ENCODE peak calls at places on chromosomes 4 and X, in eight cellular contexts. One of them, this sample, is unnamed.

GRCh38 chr4:26105815-26106699 is 192.0 kb downstream of the SMIM20 start:
- DNase-seq in globus pallidus: no peak
- DNase-seq in activated effector memory CD4-positive, alpha-beta T cell treated with Interleukin-2 at 50 U/mL for 16 hours: no peak
- DNase-seq in EL: peak; percentile 69
- DNase-seq in testis: no peak
- DNase-seq in heart right ventricle: no peak
- DNase-seq in HEK293T: no peak
- DNase-seq in HFFc6: peak; percentile 32
- DNase-seq in this sample: no peak

GRCh38 chr4:13641084-13641483 is 13.6 kb upstream of the BOD1L1 start:
- DNase-seq in globus pallidus: peak; percentile 49
- DNase-seq in activated effector memory CD4-positive, alpha-beta T cell treated with Interleukin-2 at 50 U/mL for 16 hours: no peak
- DNase-seq in EL: no peak
- DNase-seq in testis: no peak
- DNase-seq in heart right ventricle: no peak
- DNase-seq in HEK293T: no peak
- DNase-seq in HFFc6: no peak
- DNase-seq in this sample: no peak

GRCh38 chr4:172725581-172725980 is 443.0 kb upstream of the GALNT7 start:
- DNase-seq in globus pallidus: no peak
- DNase-seq in activated effector memory CD4-positive, alpha-beta T cell treated with Interleukin-2 at 50 U/mL for 16 hours: no peak
- DNase-seq in EL: peak; percentile 47
- DNase-seq in testis: no peak
- DNase-seq in heart right ventricle: no peak
- DNase-seq in HEK293T: no peak
- DNase-seq in HFFc6: peak; percentile 42
- DNase-seq in this sample: no peak

GRCh38 chrX:30308263-30309138 is 689 bp downstream of the NR0B1 start:
- DNase-seq in globus pallidus: no peak
- DNase-seq in activated effector memory CD4-positive, alpha-beta T cell treated with Interleukin-2 at 50 U/mL for 16 hours: no peak
- DNase-seq in EL: no peak
- DNase-seq in testis: peak; percentile 33
- DNase-seq in heart right ventricle: no peak
- DNase-seq in HEK293T: peak; percentile 12
- DNase-seq in HFFc6: no peak
- DNase-seq in this sample: no peak

GRCh38 chr4:17111959-17112659 is 213.7 kb upstream of the LDB2 start:
- DNase-seq in globus pallidus: peak; percentile 24
- DNase-seq in activated effector memory CD4-positive, alpha-beta T cell treated with Interleukin-2 at 50 U/mL for 16 hours: no peak
- DNase-seq in EL: peak; percentile 22
- DNase-seq in testis: peak; percentile 58
- DNase-seq in heart right ventricle: peak; percentile 13
- DNase-seq in HEK293T: peak; percentile 53
- DNase-seq in HFFc6: no peak
- DNase-seq in this sample: no peak

GRCh38 chrX:54820737-54821136 is 13.2 kb downstream of the MAGED2 start:
- DNase-seq in globus pallidus: no peak
- DNase-seq in activated effector memory CD4-positive, alpha-beta T cell treated with Interleukin-2 at 50 U/mL for 16 hours: no peak
- DNase-seq in EL: no peak
- DNase-seq in testis: no peak
- DNase-seq in heart right ventricle: no peak
- DNase-seq in HEK293T: no peak
- DNase-seq in HFFc6: no peak
- DNase-seq in this sample: no peak

GRCh38 chrX:70429759-70430158 is 6.6 kb downstream of the GDPD2 start:
- DNase-seq in globus pallidus: no peak
- DNase-seq in activated effector memory CD4-positive, alpha-beta T cell treated with Interleukin-2 at 50 U/mL for 16 hours: no peak
- DNase-seq in EL: no peak
- DNase-seq in testis: no peak
- DNase-seq in heart right ventricle: no peak
- DNase-seq in HEK293T: no peak
- DNase-seq in HFFc6: no peak
- DNase-seq in this sample: no peak

GRCh38 chr4:144565558-144566195 is 80.3 kb upstream of the HHIP start:
- DNase-seq in globus pallidus: no peak
- DNase-seq in activated effector memory CD4-positive, alpha-beta T cell treated with Interleukin-2 at 50 U/mL for 16 hours: no peak
- DNase-seq in EL: peak; percentile 48
- DNase-seq in testis: no peak
- DNase-seq in heart right ventricle: no peak
- DNase-seq in HEK293T: no peak
- DNase-seq in HFFc6: peak; percentile 11
- DNase-seq in this sample: no peak

GRCh38 chr4:173242466-173243250 is 74.0 kb downstream of the GALNT7 start:
- DNase-seq in globus pallidus: no peak
- DNase-seq in activated effector memory CD4-positive, alpha-beta T cell treated with Interleukin-2 at 50 U/mL for 16 hours: no peak
- DNase-seq in EL: no peak
- DNase-seq in testis: no peak
- DNase-seq in heart right ventricle: no peak
- DNase-seq in HEK293T: no peak
- DNase-seq in HFFc6: no peak
- DNase-seq in this sample: no peak

GRCh38 chrX:19625612-19626011 is 110.3 kb upstream of the MAP3K15 start:
- DNase-seq in globus pallidus: no peak
- DNase-seq in activated effector memory CD4-positive, alpha-beta T cell treated with Interleukin-2 at 50 U/mL for 16 hours: peak; percentile 14
- DNase-seq in EL: no peak
- DNase-seq in testis: no peak
- DNase-seq in heart right ventricle: no peak
- DNase-seq in HEK293T: no peak
- DNase-seq in HFFc6: no peak
- DNase-seq in this sample: no peak

GRCh38 chrX:32948130-32948529 is 263.2 kb downstream of the DMD start:
- DNase-seq in globus pallidus: no peak
- DNase-seq in activated effector memory CD4-positive, alpha-beta T cell treated with Interleukin-2 at 50 U/mL for 16 hours: no peak
- DNase-seq in EL: no peak
- DNase-seq in testis: no peak
- DNase-seq in heart right ventricle: no peak
- DNase-seq in HEK293T: no peak
- DNase-seq in HFFc6: no peak
- DNase-seq in this sample: no peak

GRCh38 chrX:87846956-87847355 is 329.4 kb downstream of the KLHL4 start:
- DNase-seq in globus pallidus: peak; percentile 27
- DNase-seq in activated effector memory CD4-positive, alpha-beta T cell treated with Interleukin-2 at 50 U/mL for 16 hours: no peak
- DNase-seq in EL: no peak
- DNase-seq in testis: no peak
- DNase-seq in heart right ventricle: no peak
- DNase-seq in HEK293T: no peak
- DNase-seq in HFFc6: no peak
- DNase-seq in this sample: no peak

GRCh38 chr4:13196721-13197120 is 287.4 kb downstream of the RAB28 start:
- DNase-seq in globus pallidus: no peak
- DNase-seq in activated effector memory CD4-positive, alpha-beta T cell treated with Interleukin-2 at 50 U/mL for 16 hours: no peak
- DNase-seq in EL: no peak
- DNase-seq in testis: no peak
- DNase-seq in heart right ventricle: peak; percentile 34
- DNase-seq in HEK293T: no peak
- DNase-seq in HFFc6: no peak
- DNase-seq in this sample: no peak

GRCh38 chrX:120315776-120316175 is 4.5 kb upstream of the TMEM255A start:
- DNase-seq in globus pallidus: no peak
- DNase-seq in activated effector memory CD4-positive, alpha-beta T cell treated with Interleukin-2 at 50 U/mL for 16 hours: no peak
- DNase-seq in EL: no peak
- DNase-seq in testis: no peak
- DNase-seq in heart right ventricle: no peak
- DNase-seq in HEK293T: no peak
- DNase-seq in HFFc6: no peak
- DNase-seq in this sample: no peak

GRCh38 chr4:141636077-141636770 is at the start of gene IL15:
- DNase-seq in globus pallidus: peak; percentile 6
- DNase-seq in activated effector memory CD4-positive, alpha-beta T cell treated with Interleukin-2 at 50 U/mL for 16 hours: peak; percentile 55
- DNase-seq in EL: peak; percentile 78
- DNase-seq in testis: peak; percentile 54
- DNase-seq in heart right ventricle: peak; percentile 68
- DNase-seq in HEK293T: peak; percentile 26
- DNase-seq in HFFc6: peak; percentile 32
- DNase-seq in this sample: peak; percentile 5

GRCh38 chr4:145012841-145013240 is 85.2 kb downstream of the ANAPC10 start:
- DNase-seq in globus pallidus: no peak
- DNase-seq in activated effector memory CD4-positive, alpha-beta T cell treated with Interleukin-2 at 50 U/mL for 16 hours: no peak
- DNase-seq in EL: peak; percentile 41
- DNase-seq in testis: no peak
- DNase-seq in heart right ventricle: no peak
- DNase-seq in HEK293T: no peak
- DNase-seq in HFFc6: peak; percentile 33
- DNase-seq in this sample: no peak

GRCh38 chr4:121155893-121156292 is 8.2 kb downstream of the TNIP3 start:
- DNase-seq in globus pallidus: no peak
- DNase-seq in activated effector memory CD4-positive, alpha-beta T cell treated with Interleukin-2 at 50 U/mL for 16 hours: no peak
- DNase-seq in EL: peak; percentile 85
- DNase-seq in testis: no peak
- DNase-seq in heart right ventricle: no peak
- DNase-seq in HEK293T: no peak
- DNase-seq in HFFc6: peak; percentile 86
- DNase-seq in this sample: peak; percentile 19

GRCh38 chrX:72045141-72045540 is 86.6 kb downstream of the RTL5 start:
- DNase-seq in globus pallidus: no peak
- DNase-seq in activated effector memory CD4-positive, alpha-beta T cell treated with Interleukin-2 at 50 U/mL for 16 hours: no peak
- DNase-seq in EL: no peak
- DNase-seq in testis: no peak
- DNase-seq in heart right ventricle: no peak
- DNase-seq in HEK293T: no peak
- DNase-seq in HFFc6: no peak
- DNase-seq in this sample: no peak

GRCh38 chr4:10179957-10180602 is 63.5 kb upstream of the WDR1 start:
- DNase-seq in globus pallidus: no peak
- DNase-seq in activated effector memory CD4-positive, alpha-beta T cell treated with Interleukin-2 at 50 U/mL for 16 hours: no peak
- DNase-seq in EL: peak; percentile 76
- DNase-seq in testis: no peak
- DNase-seq in heart right ventricle: no peak
- DNase-seq in HEK293T: no peak
- DNase-seq in HFFc6: peak; percentile 71
- DNase-seq in this sample: no peak

GRCh38 chr4:76601791-76602190 is 166.8 kb downstream of the SHROOM3 start:
- DNase-seq in globus pallidus: no peak
- DNase-seq in activated effector memory CD4-positive, alpha-beta T cell treated with Interleukin-2 at 50 U/mL for 16 hours: no peak
- DNase-seq in EL: no peak
- DNase-seq in testis: no peak
- DNase-seq in heart right ventricle: no peak
- DNase-seq in HEK293T: no peak
- DNase-seq in HFFc6: no peak
- DNase-seq in this sample: no peak

GRCh38 chrX:77431227-77431626 is 16.0 kb upstream of the FGF16 start:
- DNase-seq in globus pallidus: no peak
- DNase-seq in activated effector memory CD4-positive, alpha-beta T cell treated with Interleukin-2 at 50 U/mL for 16 hours: no peak
- DNase-seq in EL: peak; percentile 54
- DNase-seq in testis: no peak
- DNase-seq in heart right ventricle: no peak
- DNase-seq in HEK293T: no peak
- DNase-seq in HFFc6: peak; percentile 38
- DNase-seq in this sample: no peak

GRCh38 chr4:160495356-160495755 is 1392.5 kb downstream of the RAPGEF2 start:
- DNase-seq in globus pallidus: no peak
- DNase-seq in activated effector memory CD4-positive, alpha-beta T cell treated with Interleukin-2 at 50 U/mL for 16 hours: no peak
- DNase-seq in EL: no peak
- DNase-seq in testis: no peak
- DNase-seq in heart right ventricle: no peak
- DNase-seq in HEK293T: no peak
- DNase-seq in HFFc6: no peak
- DNase-seq in this sample: no peak

GRCh38 chrX:41276661-41277506 is 57.1 kb upstream of the DDX3X start:
- DNase-seq in globus pallidus: no peak
- DNase-seq in activated effector memory CD4-positive, alpha-beta T cell treated with Interleukin-2 at 50 U/mL for 16 hours: no peak
- DNase-seq in EL: no peak
- DNase-seq in testis: no peak
- DNase-seq in heart right ventricle: no peak
- DNase-seq in HEK293T: no peak
- DNase-seq in HFFc6: no peak
- DNase-seq in this sample: no peak

GRCh38 chr4:126572264-126572663 is 1060.5 kb upstream of the INTU start:
- DNase-seq in globus pallidus: no peak
- DNase-seq in activated effector memory CD4-positive, alpha-beta T cell treated with Interleukin-2 at 50 U/mL for 16 hours: no peak
- DNase-seq in EL: no peak
- DNase-seq in testis: no peak
- DNase-seq in heart right ventricle: no peak
- DNase-seq in HEK293T: no peak
- DNase-seq in HFFc6: no peak
- DNase-seq in this sample: no peak

GRCh38 chr4:970854-971520 is 2.4 kb downstream of the DGKQ start:
- DNase-seq in globus pallidus: no peak
- DNase-seq in activated effector memory CD4-positive, alpha-beta T cell treated with Interleukin-2 at 50 U/mL for 16 hours: no peak
- DNase-seq in EL: peak; percentile 11
- DNase-seq in testis: no peak
- DNase-seq in heart right ventricle: no peak
- DNase-seq in HEK293T: no peak
- DNase-seq in HFFc6: no peak
- DNase-seq in this sample: no peak

GRCh38 chr4:40003986-40004385 is 26.3 kb upstream of the PDS5A start:
- DNase-seq in globus pallidus: peak; percentile 44
- DNase-seq in activated effector memory CD4-positive, alpha-beta T cell treated with Interleukin-2 at 50 U/mL for 16 hours: no peak
- DNase-seq in EL: peak; percentile 46
- DNase-seq in testis: no peak
- DNase-seq in heart right ventricle: peak; percentile 12
- DNase-seq in HEK293T: no peak
- DNase-seq in HFFc6: peak; percentile 28
- DNase-seq in this sample: no peak

GRCh38 chr4:80221161-80221560 is 23.9 kb downstream of the PRDM8 start:
- DNase-seq in globus pallidus: no peak
- DNase-seq in activated effector memory CD4-positive, alpha-beta T cell treated with Interleukin-2 at 50 U/mL for 16 hours: no peak
- DNase-seq in EL: peak; percentile 48
- DNase-seq in testis: no peak
- DNase-seq in heart right ventricle: no peak
- DNase-seq in HEK293T: no peak
- DNase-seq in HFFc6: peak; percentile 35
- DNase-seq in this sample: peak; percentile 62

GRCh38 chrX:70481424-70481823 is 36.8 kb downstream of the DLG3 start:
- DNase-seq in globus pallidus: no peak
- DNase-seq in activated effector memory CD4-positive, alpha-beta T cell treated with Interleukin-2 at 50 U/mL for 16 hours: no peak
- DNase-seq in EL: no peak
- DNase-seq in testis: no peak
- DNase-seq in heart right ventricle: no peak
- DNase-seq in HEK293T: no peak
- DNase-seq in HFFc6: no peak
- DNase-seq in this sample: no peak

GRCh38 chrX:50903387-50904027 is 7.0 kb upstream of the BMP15 start:
- DNase-seq in globus pallidus: peak; percentile 66
- DNase-seq in activated effector memory CD4-positive, alpha-beta T cell treated with Interleukin-2 at 50 U/mL for 16 hours: no peak
- DNase-seq in EL: peak; percentile 7
- DNase-seq in testis: peak; percentile 24
- DNase-seq in heart right ventricle: peak; percentile 25
- DNase-seq in HEK293T: peak; percentile 68
- DNase-seq in HFFc6: no peak
- DNase-seq in this sample: peak; percentile 19

GRCh38 chrX:26414534-26414933 is 198.6 kb downstream of the MAGEB5 start:
- DNase-seq in globus pallidus: no peak
- DNase-seq in activated effector memory CD4-positive, alpha-beta T cell treated with Interleukin-2 at 50 U/mL for 16 hours: no peak
- DNase-seq in EL: no peak
- DNase-seq in testis: no peak
- DNase-seq in heart right ventricle: no peak
- DNase-seq in HEK293T: no peak
- DNase-seq in HFFc6: no peak
- DNase-seq in this sample: no peak

GRCh38 chr4:150316332-150317205 is 238.3 kb downstream of the DCLK2 start:
- DNase-seq in globus pallidus: no peak
- DNase-seq in activated effector memory CD4-positive, alpha-beta T cell treated with Interleukin-2 at 50 U/mL for 16 hours: no peak
- DNase-seq in EL: no peak
- DNase-seq in testis: no peak
- DNase-seq in heart right ventricle: no peak
- DNase-seq in HEK293T: no peak
- DNase-seq in HFFc6: peak; percentile 16
- DNase-seq in this sample: peak; percentile 9

GRCh38 chr4:9969526-9970398 is 51.5 kb downstream of the SLC2A9 start:
- DNase-seq in globus pallidus: no peak
- DNase-seq in activated effector memory CD4-positive, alpha-beta T cell treated with Interleukin-2 at 50 U/mL for 16 hours: no peak
- DNase-seq in EL: no peak
- DNase-seq in testis: no peak
- DNase-seq in heart right ventricle: no peak
- DNase-seq in HEK293T: no peak
- DNase-seq in HFFc6: no peak
- DNase-seq in this sample: no peak

GRCh38 chr4:5758741-5759140 is 47.7 kb downstream of the EVC start:
- DNase-seq in globus pallidus: no peak
- DNase-seq in activated effector memory CD4-positive, alpha-beta T cell treated with Interleukin-2 at 50 U/mL for 16 hours: no peak
- DNase-seq in EL: peak; percentile 99
- DNase-seq in testis: no peak
- DNase-seq in heart right ventricle: no peak
- DNase-seq in HEK293T: no peak
- DNase-seq in HFFc6: peak; percentile 97
- DNase-seq in this sample: no peak

This sample was measured in cerebellar cortex.